ENCODE peak calls at places on chromosomes 12 and 14, in nine cellular contexts. X is caudate nucleus; O is stimulated activated CD4-positive, alpha-beta T cell treated with anti-CD3 and anti-CD28 coated beads, Interleukin-12 subunit alpha, Interleukin-12 subunit beta, amount 100 ng/mL, for 4 hours; K is NCI-H1417 treated with DMSO at 0.1 percent for 48 hours; U is foreskin fibroblast; M is G401; A is esophagus squamous epithelium; V is activated T-cell treated with anti-CD3 and anti-CD28 coated beads for 24 hours; L is stimulated activated CD8-positive, alpha-beta memory T cell treated with anti-CD3 and anti-CD28 coated beads, Interleukin-4, amount 100 ng/mL, for 4 hours. G is an unnamed sample.

GRCh38 chr12:835754-836493 is 83.5 kb downstream of the WNK1 start:
- DNase-seq in X (no peak), O (no peak), K (no peak), U (no peak), M (no peak), A (no peak), V (no peak), L (no peak), G (no peak)

GRCh38 chr12:91377456-91377855 is 194.8 kb upstream of the DCN start:
- DNase-seq in X (no peak), O (no peak), K (no peak), U (no peak), M (no peak), A (no peak), V (no peak), L (no peak), G (no peak)

GRCh38 chr12:3207858-3208257 is 130.7 kb downstream of the TSPAN9 start:
- DNase-seq in X (no peak), O (no peak), K (no peak), U (no peak), M (peak; percentile 86), A (no peak), V (no peak), L (no peak), G (no peak)

GRCh38 chr14:52919971-52920370 is 30.9 kb downstream of the FERMT2 start:
- DNase-seq in X (no peak), O (no peak), K (no peak), U (no peak), M (no peak), A (no peak), V (no peak), L (no peak), G (no peak)

GRCh38 chr12:32083489-32083888 is 23.2 kb upstream of the BICD1 start:
- DNase-seq in X (no peak), O (no peak), K (no peak), U (peak; percentile 64), M (no peak), A (no peak), V (no peak), L (no peak), G (no peak)

GRCh38 chr14:42214981-42215491 is 608.4 kb downstream of the LRFN5 start:
- DNase-seq in X (no peak), O (no peak), K (no peak), U (peak; percentile 97), M (peak; percentile 9), A (no peak), V (no peak), L (no peak), G (no peak)

GRCh38 chr12:95304673-95305198 is 87.1 kb downstream of the VEZT start:
- DNase-seq in X (no peak), O (no peak), K (no peak), U (no peak), M (no peak), A (no peak), V (no peak), L (no peak), G (no peak)

GRCh38 chr12:77325505-77325904 is 260.1 kb upstream of the E2F7 start:
- DNase-seq in X (no peak), O (no peak), K (no peak), U (no peak), M (peak; percentile 48), A (no peak), V (no peak), L (no peak), G (no peak)

GRCh38 chr14:73102806-73103497 is 33.4 kb upstream of the PSEN1 start:
- DNase-seq in X (no peak), O (no peak), K (no peak), U (no peak), M (no peak), A (no peak), V (no peak), L (no peak), G (no peak)

GRCh38 chr12:62250671-62251608 is 9.3 kb upstream of the USP15 start:
- DNase-seq in X (no peak), O (no peak), K (no peak), U (peak; percentile 58), M (no peak), A (no peak), V (no peak), L (no peak), G (no peak)

GRCh38 chr12:102182635-102183034 is 15.0 kb downstream of the PMCH start:
- DNase-seq in X (no peak), O (no peak), K (no peak), U (no peak), M (no peak), A (no peak), V (no peak), L (no peak), G (no peak)

GRCh38 chr14:37140176-37140575 is 32.2 kb downstream of the SLC25A21 start:
- DNase-seq in X (no peak), O (no peak), K (no peak), U (no peak), M (no peak), A (no peak), V (no peak), L (no peak), G (no peak)

GRCh38 chr12:27614866-27615265 is 81.4 kb upstream of the REP15 start:
- DNase-seq in X (no peak), O (no peak), K (no peak), U (no peak), M (no peak), A (no peak), V (no peak), L (no peak), G (no peak)

GRCh38 chr12:11497995-11498394 is 102.6 kb upstream of the PRB2 start:
- DNase-seq in X (no peak), O (no peak), K (no peak), U (no peak), M (no peak), A (no peak), V (no peak), L (no peak), G (no peak)

GRCh38 chr12:48973992-48974673 is 2.6 kb upstream of the WNT10B start:
- DNase-seq in X (no peak), O (peak; percentile 37), K (no peak), U (peak; percentile 41), M (no peak), A (no peak), V (no peak), L (no peak), G (no peak)

GRCh38 chr14:98953544-98954346 is 318.3 kb downstream of the BCL11B start:
- DNase-seq in X (no peak), O (no peak), K (no peak), U (peak; percentile 12), M (no peak), A (no peak), V (no peak), L (no peak), G (no peak)

G was measured in activated CD8-positive, alpha-beta memory T cell treated with anti-CD3 and anti-CD28 coated beads for 1 hour.